ENCODE peak calls at places on chromosomes 13 and 19, in six cellular contexts. R is A673, N is A549, C is psoas muscle, Q is adrenal gland, B is tibial artery. A is an unnamed sample.

GRCh38 chr13:95484052-95484451 is 68.5 kb upstream of the CLDN10 start:
- DNase-seq in R (no peak), N (no peak), C (no peak), Q (no peak), B (no peak), A (no peak)

GRCh38 chr19:4328243-4328990 is 10.2 kb downstream of the STAP2 start:
- DNase-seq in R (peak; percentile 95), N (no peak), C (peak; percentile 99), Q (peak; percentile 98), B (peak; percentile 96), A (peak; percentile 95)

GRCh38 chr13:109281017-109281416 is 505.4 kb downstream of the IRS2 start:
- DNase-seq in R (no peak), N (no peak), C (no peak), Q (no peak), B (no peak), A (no peak)

GRCh38 chr19:11088508-11089253 is 582 bp upstream of the LDLR start:
- DNase-seq in R (no peak), N (no peak), C (no peak), Q (no peak), B (peak; percentile 83), A (no peak)

GRCh38 chr13:38046049-38046376 is 176.4 kb upstream of the TRPC4 start:
- DNase-seq in R (no peak), N (no peak), C (no peak), Q (no peak), B (no peak), A (no peak)

GRCh38 chr13:57644106-57644505 is 12.6 kb downstream of the PCDH17 start:
- DNase-seq in R (no peak), N (no peak), C (no peak), Q (no peak), B (no peak), A (no peak)

GRCh38 chr19:13842294-13843103 is 34.4 kb upstream of the NANOS3 start:
- DNase-seq in R (peak; percentile 76), N (no peak), C (peak; percentile 93), Q (peak; percentile 84), B (peak; percentile 94), A (peak; percentile 91)

GRCh38 chr19:42253245-42254082 is 1.5 kb downstream of the ERF start:
- DNase-seq in R (peak; percentile 83), N (peak; percentile 97), C (peak; percentile 80), Q (peak; percentile 74), B (peak; percentile 86), A (peak; percentile 65)

GRCh38 chr13:32530841-32531253 is 7.7 kb downstream of the N4BP2L2 start:
- DNase-seq in R (peak; percentile 8), N (no peak), C (no peak), Q (no peak), B (no peak), A (no peak)

GRCh38 chr13:44904982-44905381 is 84.3 kb downstream of the NUFIP1 start:
- DNase-seq in R (no peak), N (peak; percentile 32), C (peak; percentile 84), Q (peak; percentile 43), B (no peak), A (peak; percentile 40)

GRCh38 chr19:56117376-56117884 is 3.7 kb downstream of the ZNF787 start:
- DNase-seq in R (no peak), N (no peak), C (no peak), Q (no peak), B (no peak), A (no peak)

GRCh38 chr19:1270854-1271527 is 1.9 kb downstream of the CIRBP start:
- DNase-seq in R (no peak), N (no peak), C (no peak), Q (peak; percentile 45), B (no peak), A (no peak)

GRCh38 chr19:34220472-34221063 is 33.8 kb upstream of the GARRE1 start:
- DNase-seq in R (peak; percentile 83), N (peak; percentile 87), C (no peak), Q (peak; percentile 81), B (no peak), A (no peak)

GRCh38 chr19:43956827-43957226 is 5.8 kb downstream of the ZNF221 start:
- DNase-seq in R (no peak), N (no peak), C (no peak), Q (no peak), B (no peak), A (no peak)

GRCh38 chr19:7397687-7398086 is 49.0 kb downstream of the ARHGEF18 start:
- DNase-seq in R (no peak), N (no peak), C (no peak), Q (no peak), B (no peak), A (no peak)

GRCh38 chr13:114200673-114201005 is 21.6 kb downstream of the CFAP97D2 start:
- DNase-seq in R (no peak), N (no peak), C (no peak), Q (no peak), B (no peak), A (no peak)

GRCh38 chr19:38556521-38557174 is 61.1 kb downstream of the MAP4K1 start:
- DNase-seq in R (peak; percentile 32), N (no peak), C (peak; percentile 12), Q (no peak), B (no peak), A (no peak)

GRCh38 chr19:45164577-45165335 is 4.0 kb upstream of the NKPD1 start:
- DNase-seq in R (no peak), N (no peak), C (no peak), Q (no peak), B (no peak), A (peak; percentile 45)
- H3K4me1 ChIP-seq in R (no peaks in the 10 kb centered on the region), N (peaks cover 4% of the 10 kb centered on the region), C (no peaks in the 10 kb centered on the region), Q (no peaks in the 10 kb centered on the region), B (peaks cover 29% of the 10 kb centered on the region), A (peaks cover 35% of the 10 kb centered on the region)

DNA sequence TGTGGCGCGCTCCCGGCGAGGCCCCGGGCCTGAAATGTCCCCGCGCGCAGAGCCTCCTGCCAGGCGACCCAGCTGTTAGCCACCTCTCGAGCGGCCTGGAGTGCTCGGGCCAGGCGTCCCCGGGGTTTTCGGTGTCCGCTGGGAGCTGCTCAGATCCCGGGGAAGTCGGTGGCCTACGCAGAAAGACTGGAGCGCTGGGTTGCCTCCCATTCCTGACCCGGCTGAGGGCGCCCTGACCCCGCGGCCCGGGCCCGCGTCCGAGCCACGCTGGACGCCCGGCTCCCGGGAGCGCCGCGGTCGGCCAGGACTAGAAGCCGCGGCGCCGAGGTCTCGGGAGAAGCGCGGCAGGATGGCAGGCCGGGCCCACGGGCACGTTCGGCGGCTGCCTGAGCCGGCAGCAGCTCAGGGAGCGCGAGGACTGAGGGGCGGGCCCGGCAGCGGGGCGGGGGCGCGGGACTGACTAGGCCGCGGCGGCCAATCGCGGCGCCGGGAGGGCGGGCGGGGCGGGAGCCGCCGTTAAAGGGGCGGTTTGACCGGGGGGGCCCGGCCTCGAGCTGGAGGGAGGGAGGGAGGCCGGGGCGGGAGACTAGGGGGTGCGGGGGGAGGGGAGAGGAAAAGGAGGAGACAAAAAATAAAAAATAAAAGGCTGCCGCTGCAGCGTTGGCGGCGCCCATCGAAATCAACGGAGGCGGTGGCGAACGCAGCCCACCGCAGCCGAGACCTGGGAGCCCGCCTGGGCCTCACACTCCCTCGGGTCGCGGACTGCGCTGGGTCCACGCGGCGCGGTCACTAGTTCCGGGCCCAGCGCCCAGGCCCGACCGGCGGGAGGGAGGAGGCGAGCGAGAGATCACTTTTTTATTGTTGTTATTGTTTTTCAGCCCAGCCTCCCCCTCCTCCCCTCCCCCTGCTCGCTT is 1.1 kb upstream of the ZIC2 start:
- DNase-seq in R (peak; percentile 96), N (no peak), C (peak; percentile 77), Q (peak; percentile 62), B (peak; percentile 82), A (peak; percentile 61)
- TF ChIP-seq CTCF in R (no peak), N (no peak), C (no peak), Q (no peak), B (no peak), A (no peak)

GRCh38 chr19:3098515-3099346 is 4.6 kb downstream of the GNA11 start:
- DNase-seq in R (no peak), N (no peak), C (peak; percentile 87), Q (peak; percentile 77), B (peak; percentile 90), A (peak; percentile 86)

GRCh38 chr19:3100747-3101730 is 6.9 kb downstream of the GNA11 start:
- DNase-seq in R (no peak), N (no peak), C (no peak), Q (no peak), B (no peak), A (no peak)

GRCh38 chr19:3099347-3100145 is 5.4 kb downstream of the GNA11 start:
- DNase-seq in R (no peak), N (no peak), C (no peak), Q (no peak), B (no peak), A (no peak)

GRCh38 chr19:3102239-3103140 is 8.3 kb downstream of the GNA11 start:
- DNase-seq in R (no peak), N (no peak), C (no peak), Q (no peak), B (peak; percentile 60), A (no peak)

GRCh38 chr19:3100331-3100730 is 6.2 kb downstream of the GNA11 start:
- DNase-seq in R (no peak), N (no peak), C (no peak), Q (no peak), B (no peak), A (no peak)
- H3K4me1 ChIP-seq in R (peaks cover 16% of the 10 kb centered on the region), N (peaks cover 14% of the 10 kb centered on the region), C (peaks cover 74% of the 10 kb centered on the region), Q (peaks cover 53% of the 10 kb centered on the region), B (peaks cover 94% of the 10 kb centered on the region), A (peaks cover 100% of the 10 kb centered on the region)

GRCh38 chr13:26926371-26926770 is 165.8 kb upstream of the GPR12 start:
- DNase-seq in R (no peak), N (no peak), C (no peak), Q (no peak), B (no peak), A (no peak)

GRCh38 chr13:26919311-26919710 is 158.7 kb upstream of the GPR12 start:
- DNase-seq in R (no peak), N (no peak), C (no peak), Q (peak; percentile 73), B (no peak), A (no peak)

GRCh38 chr13:26921918-26922317 is 161.3 kb upstream of the GPR12 start:
- DNase-seq in R (no peak), N (no peak), C (no peak), Q (no peak), B (no peak), A (no peak)

GRCh38 chr13:26923824-26924605 is 163.4 kb upstream of the GPR12 start:
- DNase-seq in R (peak; percentile 4), N (no peak), C (no peak), Q (peak; percentile 48), B (no peak), A (no peak)

DNA sequence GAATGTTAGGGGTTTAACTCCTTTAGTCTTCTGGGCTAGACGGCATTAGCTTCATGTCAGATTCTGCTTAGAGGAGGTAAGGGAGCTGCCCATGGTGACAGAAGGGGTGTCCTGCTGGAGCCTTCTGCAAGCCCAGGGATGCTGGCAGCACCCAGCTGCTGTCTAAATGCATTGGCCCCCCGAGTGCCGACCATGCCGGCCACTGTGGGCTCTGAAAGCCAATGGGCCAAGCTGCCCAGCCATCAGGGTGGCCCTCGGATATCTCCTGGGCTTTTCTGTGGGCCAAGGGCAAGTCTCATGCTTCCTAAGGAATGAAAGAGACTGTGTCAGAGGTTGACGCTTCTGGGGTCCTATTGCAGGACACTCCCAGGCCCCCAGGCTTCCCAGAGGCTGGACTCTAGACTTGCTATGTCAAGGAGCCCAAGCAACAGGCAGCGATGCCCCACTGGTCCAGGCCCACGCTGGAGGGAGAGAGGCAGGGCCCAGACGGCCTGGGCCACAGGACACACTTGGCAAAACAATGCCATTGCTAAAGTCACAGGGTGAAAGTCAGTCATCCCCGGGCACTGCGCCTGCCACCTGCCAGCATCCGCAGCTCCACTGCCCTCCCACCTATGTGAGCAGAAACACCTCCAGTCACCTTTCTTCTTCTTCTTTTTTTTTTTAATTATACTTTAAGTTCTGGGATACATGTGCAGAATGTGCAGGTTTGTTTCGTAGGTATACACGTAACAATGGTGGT is 160.2 kb upstream of the GPR12 start:
- DNase-seq in R (no peak), N (no peak), C (no peak), Q (no peak), B (no peak), A (no peak)
- TF ChIP-seq CTCF in R (no peak), N (no peak), C (no peak), Q (no peak), B (no peak), A (no peak)